ENCODE peak calls at places on chromosomes 5 and 9, in eight cellular contexts. N, S, H, D, B, E, O and V are unnamed samples.

GRCh38 chr5:138654281-138654867 is 79.2 kb upstream of the HSPA9 start:
- DNase-seq in N (no peak), S (peak; percentile 55), H (no peak), D (peak; percentile 37), B (no peak), E (peak; percentile 90), O (no peak), V (no peak)

GRCh38 chr5:125093776-125094175 is 347.3 kb upstream of the ZNF608 start:
- DNase-seq in N (peak; percentile 80), S (no peak), H (no peak), D (no peak), B (no peak), E (peak; percentile 91), O (no peak), V (no peak)

GRCh38 chr5:91797581-91797980 is 414.5 kb upstream of the ARRDC3 start:
- DNase-seq in N (no peak), S (no peak), H (no peak), D (no peak), B (no peak), E (peak; percentile 10), O (no peak), V (no peak)

GRCh38 chr5:168578506-168579205 is 512 bp downstream of the PANK3 start:
- DNase-seq in N (no peak), S (no peak), H (no peak), D (no peak), B (no peak), E (no peak), O (no peak), V (peak; percentile 54)

GRCh38 chr5:154970759-154971158 is 29.9 kb downstream of the MRPL22 start:
- DNase-seq in N (no peak), S (no peak), H (no peak), D (no peak), B (no peak), E (peak; percentile 18), O (no peak), V (no peak)

GRCh38 chr9:122346478-122347347 is 24.1 kb upstream of the PTGS1 start:
- DNase-seq in N (no peak), S (no peak), H (peak; percentile 64), D (peak; percentile 39), B (peak; percentile 51), E (peak; percentile 37), O (no peak), V (peak; percentile 45)

GRCh38 chr9:84101892-84102632 is 121.5 kb downstream of the RMI1 start:
- DNase-seq in N (no peak), S (no peak), H (peak; percentile 36), D (no peak), B (no peak), E (peak; percentile 5), O (no peak), V (no peak)

GRCh38 chr9:80410106-80410505 is 838.3 kb downstream of the TLE4 start:
- DNase-seq in N (no peak), S (no peak), H (peak; percentile 47), D (no peak), B (no peak), E (peak; percentile 5), O (no peak), V (no peak)

GRCh38 chr5:149456597-149457392 is 77.7 kb upstream of the IL17B start:
- DNase-seq in N (no peak), S (no peak), H (no peak), D (no peak), B (no peak), E (peak; percentile 43), O (no peak), V (no peak)

GRCh38 chr5:55997742-55998351 is 3.1 kb upstream of the IL6ST start:
- DNase-seq in N (peak; percentile 86), S (no peak), H (no peak), D (no peak), B (no peak), E (peak; percentile 74), O (no peak), V (no peak)

GRCh38 chr5:167412506-167412905 is 878.9 kb upstream of the WWC1 start:
- DNase-seq in N (no peak), S (no peak), H (no peak), D (no peak), B (no peak), E (no peak), O (no peak), V (no peak)

GRCh38 chr5:1809416-1810035 is 8.3 kb downstream of the NDUFS6 start:
- DNase-seq in N (no peak), S (no peak), H (no peak), D (no peak), B (no peak), E (no peak), O (no peak), V (no peak)

GRCh38 chr9:118321823-118322222 is 617.6 kb downstream of the TLR4 start:
- DNase-seq in N (no peak), S (no peak), H (no peak), D (no peak), B (no peak), E (no peak), O (no peak), V (no peak)

GRCh38 chr5:10528827-10529226 is 35.0 kb upstream of the ANKRD33B start:
- DNase-seq in N (no peak), S (no peak), H (no peak), D (no peak), B (no peak), E (no peak), O (no peak), V (no peak)

GRCh38 chr5:159082491-159082890 is 17.2 kb downstream of the EBF1 start:
- DNase-seq in N (no peak), S (no peak), H (no peak), D (no peak), B (no peak), E (no peak), O (no peak), V (no peak)

GRCh38 chr5:109945097-109945678 is 255.5 kb downstream of the MAN2A1 start:
- DNase-seq in N (no peak), S (no peak), H (no peak), D (no peak), B (no peak), E (peak; percentile 23), O (no peak), V (no peak)

GRCh38 chr9:129405089-129405830 is 215.6 kb downstream of the C9orf50 start:
- DNase-seq in N (peak; percentile 53), S (no peak), H (no peak), D (no peak), B (no peak), E (no peak), O (no peak), V (no peak)

GRCh38 chr9:114919611-114920010 is 10.8 kb downstream of the TNFSF8 start:
- DNase-seq in N (no peak), S (no peak), H (no peak), D (no peak), B (no peak), E (no peak), O (no peak), V (no peak)

GRCh38 chr9:33029106-33029788 is 4.2 kb downstream of the DNAJA1 start:
- DNase-seq in N (no peak), S (no peak), H (no peak), D (no peak), B (no peak), E (no peak), O (no peak), V (no peak)

GRCh38 chr5:52725065-52725746 is 62.5 kb upstream of the ITGA1 start:
- DNase-seq in N (peak; percentile 70), S (peak; percentile 65), H (no peak), D (no peak), B (no peak), E (peak; percentile 68), O (no peak), V (no peak)

GRCh38 chr5:82107277-82107676 is 135.5 kb downstream of the ATG10 start:
- DNase-seq in N (peak; percentile 13), S (no peak), H (no peak), D (no peak), B (peak; percentile 6), E (peak; percentile 19), O (no peak), V (no peak)

GRCh38 chr5:107765685-107766063 is 94.9 kb upstream of the EFNA5 start:
- DNase-seq in N (no peak), S (no peak), H (no peak), D (no peak), B (no peak), E (no peak), O (no peak), V (no peak)

GRCh38 chr9:72983512-72984021 is 30.7 kb upstream of the ALDH1A1 start:
- DNase-seq in N (no peak), S (no peak), H (no peak), D (no peak), B (no peak), E (no peak), O (no peak), V (peak; percentile 16)

GRCh38 chr5:168747987-168748777 is 169.0 kb upstream of the PANK3 start:
- DNase-seq in N (peak; percentile 30), S (no peak), H (peak; percentile 72), D (peak; percentile 48), B (no peak), E (no peak), O (no peak), V (peak; percentile 79)

GRCh38 chr9:131422241-131422792 is 28.4 kb downstream of the PRRC2B start:
- DNase-seq in N (peak; percentile 83), S (no peak), H (no peak), D (no peak), B (no peak), E (peak; percentile 62), O (peak; percentile 36), V (no peak)

GRCh38 chr5:82106806-82107205 is 135.0 kb downstream of the ATG10 start:
- DNase-seq in N (no peak), S (no peak), H (no peak), D (no peak), B (no peak), E (peak; percentile 13), O (no peak), V (no peak)

GRCh38 chr9:21656776-21657637 is 145.4 kb upstream of the MTAP start:
- DNase-seq in N (no peak), S (no peak), H (no peak), D (no peak), B (no peak), E (peak; percentile 85), O (no peak), V (no peak)

GRCh38 chr5:1139366-1139765 is 27.5 kb upstream of the SLC12A7 start:
- DNase-seq in N (no peak), S (no peak), H (no peak), D (no peak), B (no peak), E (no peak), O (no peak), V (no peak)

GRCh38 chr5:111697215-111697614 is 59.8 kb downstream of the NREP start:
- DNase-seq in N (no peak), S (no peak), H (no peak), D (no peak), B (no peak), E (no peak), O (no peak), V (no peak)

GRCh38 chr5:159451197-159452052 is 121.1 kb upstream of the IL12B start:
- DNase-seq in N (peak; percentile 93), S (no peak), H (no peak), D (no peak), B (no peak), E (peak; percentile 95), O (no peak), V (no peak)

GRCh38 chr5:15752886-15753285 is 252.9 kb downstream of the FBXL7 start:
- DNase-seq in N (no peak), S (no peak), H (peak; percentile 35), D (no peak), B (no peak), E (no peak), O (no peak), V (no peak)

GRCh38 chr5:155822177-155822576 is 504.8 kb upstream of the SGCD start:
- DNase-seq in N (no peak), S (no peak), H (no peak), D (no peak), B (no peak), E (no peak), O (no peak), V (no peak)

GRCh38 chr9:12849486-12850010 is 74.7 kb downstream of the LURAP1L start:
- DNase-seq in N (no peak), S (no peak), H (no peak), D (no peak), B (no peak), E (no peak), O (no peak), V (no peak)

GRCh38 chr5:132445930-132446329 is 44.6 kb downstream of the IRF1 start:
- DNase-seq in N (peak; percentile 82), S (no peak), H (no peak), D (no peak), B (no peak), E (peak; percentile 82), O (no peak), V (no peak)